ENCODE peak calls at places on chromosomes 2 and 18, in four cellular contexts. G is fibroblast of the aortic adventitia, J is ovary, S is A549. P is an unnamed sample.

GRCh38 chr2:203352604-203353255 is 24.5 kb downstream of the ABI2 start:
- DNase-seq in G (no peak), J (no peak), S (no peak), P (no peak)

GRCh38 chr18:2961828-2962227 is 51.1 kb downstream of the LPIN2 start:
- DNase-seq in G (peak), J (no peak), S (no peak), P (no peak)

GRCh38 chr2:53633441-53633840 is 134.2 kb upstream of the CHAC2 start:
- DNase-seq in G (peak), J (no peak), S (no peak), P (peak)

GRCh38 chr2:201931955-201932354 is 101.7 kb upstream of the FZD7 start:
- DNase-seq in G (peak), J (no peak), S (no peak), P (no peak)

GRCh38 chr2:205688417-205689200 is 6.3 kb downstream of the NRP2 start:
- DNase-seq in G (no peak), J (no peak), S (no peak), P (no peak)

GRCh38 chr18:741931-742512 is 29.6 kb upstream of the ENOSF1 start:
- DNase-seq in G (peak), J (no peak), S (peak), P (peak)

GRCh38 chr2:112156152-112156986 is 18.2 kb downstream of the FBLN7 start:
- DNase-seq in G (peak), J (no peak), S (no peak), P (no peak)

GRCh38 chr2:65039640-65040039 is 16.6 kb upstream of the CEP68 start:
- DNase-seq in G (no peak), J (no peak), S (no peak), P (no peak)

GRCh38 chr2:157492189-157492773 is 48.4 kb upstream of the CYTIP start:
- DNase-seq in G (peak), J (peak), S (peak), P (no peak)

GRCh38 chr2:118386636-118387302 is 298.5 kb downstream of the INSIG2 start:
- DNase-seq in G (peak), J (no peak), S (peak), P (no peak)

GRCh38 chr2:11656671-11657101 is 13.3 kb downstream of the NTSR2 start:
- DNase-seq in G (no peak), J (no peak), S (no peak), P (no peak)

GRCh38 chr2:69997296-69998184 is 36.1 kb upstream of the ASPRV1 start:
- DNase-seq in G (no peak), J (no peak), S (peak), P (no peak)

GRCh38 chr18:32598144-32598543 is 127.5 kb upstream of the GAREM1 start:
- DNase-seq in G (no peak), J (no peak), S (no peak), P (no peak)

GRCh38 chr18:58730618-58731017 is 59.4 kb downstream of the MALT1 start:
- DNase-seq in G (no peak), J (no peak), S (no peak), P (no peak)

GRCh38 chr18:46264255-46264654 is 160.1 kb downstream of the HAUS1 start:
- DNase-seq in G (no peak), J (no peak), S (peak), P (no peak)

GRCh38 chr2:192218347-192218746 is 23.6 kb upstream of the TMEFF2 start:
- DNase-seq in G (no peak), J (no peak), S (no peak), P (no peak)

GRCh38 chr2:216215991-216216390 is 106.8 kb downstream of the XRCC5 start:
- DNase-seq in G (peak), J (no peak), S (peak), P (peak)
- TF ChIP-seq CTCF in G (peak), J (no peak), S (peak), P (peak)

GRCh38 chr2:61177727-61178549 is 15.9 kb downstream of the C2orf74 start:
- DNase-seq in G (peak), J (peak), S (no peak), P (no peak)

GRCh38 chr2:61179701-61180639 is 18.0 kb downstream of the C2orf74 start:
- DNase-seq in G (peak), J (peak), S (no peak), P (no peak)

GRCh38 chr2:61180686-61181085 is 18.7 kb downstream of the C2orf74 start:
- DNase-seq in G (no peak), J (no peak), S (no peak), P (no peak)

GRCh38 chr2:61176755-61177726 is 15.1 kb downstream of the C2orf74 start:
- DNase-seq in G (peak), J (peak), S (peak), P (peak)

DNA sequence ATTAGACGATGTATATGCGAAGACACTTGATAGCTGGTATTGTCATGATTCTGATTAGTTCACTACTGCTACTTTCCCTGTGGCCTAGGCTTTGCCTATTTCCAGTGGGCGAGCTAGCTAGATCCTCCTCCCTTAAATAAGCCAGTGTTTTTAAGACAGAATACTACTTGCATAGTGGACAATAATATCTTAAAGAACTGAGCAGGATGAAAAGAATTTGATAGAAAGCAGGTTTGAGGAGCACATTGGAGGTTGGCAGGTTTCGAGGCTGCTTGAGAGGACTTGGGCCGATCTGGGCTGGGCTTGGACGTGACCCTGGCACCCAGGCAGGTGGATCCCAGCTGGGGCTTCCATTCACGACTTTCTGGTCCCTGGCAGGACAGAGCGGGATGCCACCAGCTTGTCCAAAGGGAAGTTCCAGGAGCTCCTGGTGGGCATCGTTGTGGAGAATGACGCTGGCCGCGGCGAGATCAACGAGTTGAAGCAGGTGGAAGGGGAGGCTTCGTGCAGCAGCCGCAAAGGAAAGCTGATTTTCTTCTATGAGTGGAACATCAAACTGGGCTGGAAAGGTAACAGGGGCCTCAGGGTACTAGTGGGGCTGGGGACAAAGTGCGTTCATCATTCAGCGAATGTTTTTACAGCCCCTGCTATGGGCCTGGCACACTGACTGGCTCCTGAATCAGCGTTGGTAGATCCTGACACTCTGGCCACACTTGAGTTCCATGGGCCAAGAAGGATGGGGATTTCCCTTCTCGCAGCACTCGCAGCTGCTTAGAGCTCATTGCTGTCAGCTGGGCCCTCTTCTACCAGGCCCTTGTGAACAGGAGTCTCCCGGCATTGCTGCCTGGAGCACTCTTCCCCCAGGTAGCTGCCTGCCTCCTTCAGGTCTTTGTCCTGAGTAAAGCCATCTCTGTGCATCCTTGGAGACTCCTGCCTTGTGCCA is 16.9 kb downstream of the C2orf74 start:
- DNase-seq in G (peak), J (peak), S (no peak), P (no peak)
- H3K4me3 ChIP-seq in G (peak), J (no peak), S (peak), P (no peak)

DNA sequence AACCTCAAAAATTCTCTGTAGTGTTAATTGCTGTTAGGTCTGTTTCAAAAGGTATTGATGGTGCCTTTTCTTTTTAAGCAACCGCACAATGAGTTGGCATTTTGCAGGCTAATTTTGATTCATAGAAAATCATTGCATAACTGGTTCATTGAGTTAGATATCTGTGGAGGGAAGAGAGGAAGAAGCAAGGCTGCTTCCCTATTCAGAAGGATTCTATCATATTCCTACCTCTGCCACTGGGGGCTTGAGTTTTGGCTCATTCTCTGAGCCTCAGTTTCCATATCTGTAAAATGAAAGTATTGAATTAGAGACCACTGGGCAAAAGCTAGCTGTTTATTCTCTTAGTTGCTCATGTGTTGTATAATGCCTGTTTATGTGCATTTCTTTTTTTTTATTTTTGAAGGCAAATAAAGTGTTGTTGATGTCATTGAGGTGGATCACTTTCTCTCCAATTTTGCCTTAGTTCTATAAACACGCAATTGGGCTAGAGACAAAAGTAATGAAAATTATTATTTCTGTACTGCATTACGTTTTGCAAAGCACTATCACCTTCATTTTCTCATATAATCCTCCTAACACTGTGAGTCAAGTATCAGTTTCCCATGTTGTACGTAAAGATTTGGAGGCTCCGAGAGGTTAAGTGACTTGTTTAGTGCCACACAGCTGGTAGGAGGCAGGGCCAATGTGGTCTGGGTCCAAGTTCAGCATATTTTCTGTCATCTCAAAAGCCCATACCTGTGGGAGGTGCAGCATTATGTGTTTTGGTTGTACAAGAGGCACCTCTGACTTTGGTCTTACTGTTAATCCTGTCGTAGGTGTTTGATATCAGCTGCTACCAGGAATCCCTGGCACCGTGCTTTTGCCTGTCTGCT is 5.9 kb downstream of the TRIB2 start:
- DNase-seq in G (no peak), J (no peak), S (no peak), P (no peak)
- TF ChIP-seq CTCF in G (peak), J (no peak), S (no peak), P (no peak)

GRCh38 chr2:39434233-39434897 is 2.7 kb downstream of the MAP4K3 start:
- DNase-seq in G (peak), J (no peak), S (no peak), P (no peak)
- H3K4me3 ChIP-seq in G (peak), J (no peak), S (no peak), P (no peak)

DNA sequence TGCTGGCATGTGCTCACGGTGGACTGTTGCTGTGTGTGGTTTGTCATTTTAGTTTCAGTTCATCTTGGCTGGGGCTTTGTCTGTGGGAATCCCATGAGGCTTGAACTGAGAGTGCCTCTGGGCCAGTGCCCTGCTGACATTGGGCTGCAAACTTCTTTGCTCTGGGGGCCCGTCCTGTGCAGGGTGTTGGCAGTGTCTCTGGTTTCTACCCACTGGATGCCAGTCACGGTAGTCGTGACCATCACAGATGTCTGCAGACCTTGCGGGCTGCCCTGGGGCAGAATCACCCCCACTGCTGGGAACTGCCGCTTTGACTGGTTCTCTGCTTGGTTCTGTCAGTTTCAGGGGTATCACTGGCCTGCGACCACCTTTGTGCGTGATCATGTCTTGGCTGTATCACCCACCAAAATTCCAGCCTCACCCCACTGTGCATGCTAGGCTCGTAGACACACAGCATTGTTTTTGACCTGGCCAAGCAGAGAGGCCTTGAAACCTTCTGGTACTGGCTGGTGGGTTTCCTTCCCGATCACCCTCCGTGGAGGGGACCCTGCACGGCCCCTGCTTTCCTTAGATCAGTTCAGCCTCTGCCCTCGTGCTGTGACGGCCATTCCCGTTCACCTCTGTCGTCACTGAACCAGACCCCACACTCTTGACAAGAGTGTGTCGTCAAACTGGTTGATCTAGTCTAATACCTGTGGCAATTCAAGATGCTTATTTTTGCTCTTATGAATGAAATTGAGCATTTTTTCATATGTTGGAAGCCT is 57.6 kb downstream of the KCNG2 start:
- DNase-seq in G (no peak), J (no peak), S (no peak), P (no peak)
- TF ChIP-seq CTCF in G (no peak), J (no peak), S (no peak), P (no peak)

DNA sequence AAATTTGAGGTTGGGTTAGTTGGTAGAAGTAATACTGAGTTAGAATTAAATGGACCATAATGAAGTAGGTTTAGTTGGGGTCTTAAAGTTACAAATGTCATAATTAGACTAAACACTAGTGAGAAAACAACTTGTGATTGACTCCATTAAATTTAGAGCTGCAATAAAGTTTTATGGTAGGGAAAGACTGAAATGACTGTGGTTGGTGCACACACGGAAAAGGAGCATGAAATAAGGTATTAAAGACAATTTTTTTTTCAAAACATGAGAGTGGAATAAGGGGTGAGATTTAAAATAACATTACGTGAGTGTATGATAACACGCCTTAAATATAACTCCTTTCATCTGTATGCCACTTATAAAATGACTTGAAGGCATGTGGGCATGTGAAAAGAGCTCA is 1.5 kb downstream of the FRZB start:
- DNase-seq in G (no peak), J (no peak), S (no peak), P (no peak)
- H3K4me3 ChIP-seq in G (no peak), J (no peak), S (no peak), P (no peak)

P was measured in LNCaP clone FGC.